ENCODE peak calls at places on chromosomes 11 and 22, in nine cellular contexts. W is HCT116; Z is K562; F is AG09309; T is cardiac muscle cell; X is adipocyte; E is AG04449; C is neuronal stem cell; I is CD8-positive, alpha-beta memory T cell. G is an unnamed sample.

GRCh38 chr11:130705670-130706421 is 210.4 kb downstream of the SNX19 start:
- DNase-seq in C (no peak), E (no peak), Z (no peak), W (no peak), X (peak; percentile 6), T (no peak), I (no peak), F (no peak), G (peak; percentile 39)

GRCh38 chr22:47328550-47329243 is 566.2 kb downstream of the TBC1D22A start:
- DNase-seq in E (peak; percentile 68), X (peak; percentile 88), T (no peak), W (peak; percentile 95), F (peak; percentile 86), Z (peak; percentile 19), C (no peak), I (no peak), G (peak; percentile 9)

GRCh38 chr11:125591659-125592304 is 870 bp upstream of the STT3A start:
- DNase-seq in F (no peak), I (peak; percentile 20), C (no peak), W (no peak), X (peak; percentile 67), E (no peak), T (peak; percentile 51), Z (peak; percentile 35), G (peak; percentile 64)

GRCh38 chr11:12042215-12042676 is 33.8 kb upstream of the DKK3 start:
- DNase-seq in C (no peak), X (peak; percentile 77), F (peak; percentile 96), W (peak; percentile 44), I (no peak), T (no peak), E (peak; percentile 98), Z (no peak), G (peak; percentile 97)

GRCh38 chr22:49752598-49753091 is 75.0 kb downstream of the BRD1 start:
- DNase-seq in E (no peak), C (no peak), F (no peak), I (no peak), Z (no peak), T (no peak), W (no peak), X (no peak), G (no peak)

GRCh38 chr11:126197277-126197939 is 14.0 kb downstream of the RPUSD4 start:
- DNase-seq in I (no peak), F (no peak), C (no peak), W (no peak), X (peak; percentile 24), E (peak; percentile 41), Z (no peak), T (no peak), G (peak; percentile 3)

GRCh38 chr11:1782026-1782696 is 18.4 kb upstream of the CTSD start:
- DNase-seq in Z (no peak), W (no peak), C (no peak), F (no peak), T (no peak), I (no peak), X (no peak), E (no peak), G (no peak)

GRCh38 chr11:73990727-73991126 is 8.1 kb upstream of the UCP2 start:
- DNase-seq in W (no peak), I (no peak), E (no peak), C (no peak), T (no peak), X (no peak), Z (no peak), F (no peak), G (no peak)

GRCh38 chr22:36395922-36396321 is 8.2 kb upstream of the MYH9 start:
- DNase-seq in C (no peak), E (no peak), X (no peak), F (no peak), Z (no peak), W (no peak), T (no peak), I (no peak), G (peak; percentile 99)

GRCh38 chr22:28230682-28231081 is 311.6 kb upstream of the PITPNB start:
- DNase-seq in X (peak; percentile 4), Z (no peak), C (no peak), T (no peak), F (no peak), E (no peak), W (no peak), I (no peak), G (no peak)
- H3K4me3 ChIP-seq in X (peak overlapping the region; percentile 22), Z (no peak overlapping the region), C (no peak overlapping the region), T (no peak overlapping the region), F (no peak overlapping the region), E (no peak overlapping the region), W (no peak overlapping the region), I (no peak overlapping the region), G (no peak overlapping the region)

GRCh38 chr11:64769283-64769682 is 9.1 kb downstream of the SF1 start:
- DNase-seq in T (no peak), E (no peak), I (no peak), X (no peak), Z (no peak), W (no peak), F (no peak), C (no peak), G (no peak)

GRCh38 chr11:64770120-64770519 is 8.2 kb downstream of the SF1 start:
- DNase-seq in E (no peak), W (no peak), I (no peak), Z (no peak), T (no peak), C (no peak), F (no peak), X (no peak), G (no peak)

GRCh38 chr11:64774144-64774543 is 4.2 kb downstream of the SF1 start:
- DNase-seq in W (no peak), F (no peak), Z (no peak), X (no peak), C (no peak), T (no peak), E (no peak), I (no peak), G (no peak)

GRCh38 chr11:64771861-64772260 is 6.5 kb downstream of the SF1 start:
- DNase-seq in T (no peak), E (no peak), I (no peak), C (no peak), W (no peak), Z (no peak), X (no peak), F (no peak), G (no peak)

GRCh38 chr11:64772318-64773018 is 5.9 kb downstream of the SF1 start:
- DNase-seq in F (no peak), I (no peak), X (no peak), C (no peak), W (no peak), Z (no peak), T (no peak), E (no peak), G (no peak)
- H3K4me3 ChIP-seq in F (no peak overlapping the region), I (no peak overlapping the region), X (no peak overlapping the region), C (no peak overlapping the region), W (no peak overlapping the region), Z (no peak overlapping the region), T (no peak overlapping the region), E (no peak overlapping the region), G (no peak overlapping the region)

GRCh38 chr11:58193403-58193802 is 4.5 kb downstream of the OR9Q2 start:
- DNase-seq in T (no peak), W (no peak), X (no peak), I (no peak), Z (no peak), F (no peak), C (no peak), E (no peak), G (no peak)

GRCh38 chr11:58186938-58187337 is 1.9 kb upstream of the OR9Q2 start:
- DNase-seq in X (no peak), C (no peak), W (no peak), T (no peak), E (no peak), F (no peak), Z (no peak), I (no peak), G (no peak)

GRCh38 chr11:58192229-58192628 is 3.4 kb downstream of the OR9Q2 start:
- DNase-seq in X (no peak), C (no peak), T (no peak), E (no peak), F (no peak), W (no peak), Z (no peak), I (no peak), G (peak; percentile 6)

DNA sequence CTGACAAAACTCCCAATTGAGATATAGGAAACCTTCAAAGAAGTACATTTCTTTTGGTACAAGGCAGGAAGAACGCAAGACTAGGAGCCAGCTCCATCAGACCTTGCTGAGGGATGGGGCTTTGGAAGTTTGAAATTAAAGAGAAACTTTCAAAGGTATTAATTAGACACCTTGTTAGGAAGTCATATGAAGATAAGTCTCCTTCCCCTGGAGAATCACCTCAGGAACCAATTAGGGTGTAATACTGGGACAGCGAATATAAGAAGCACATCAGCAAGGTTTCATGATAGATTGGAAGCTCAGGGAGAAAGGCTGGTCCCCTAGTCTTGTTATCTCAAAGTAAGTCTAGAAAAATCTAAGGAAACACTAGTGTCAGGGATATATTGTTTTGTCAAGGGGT is at the start of gene OR9Q2:
- DNase-seq in C (no peak), X (no peak), W (no peak), E (no peak), F (no peak), I (no peak), T (no peak), Z (no peak), G (no peak)
- H3K4me3 ChIP-seq in C (no peak within 1 kb of the TSS), X (no peak within 1 kb of the TSS), W (no peak within 1 kb of the TSS), E (no peak within 1 kb of the TSS), F (no peak within 1 kb of the TSS), I (no peak within 1 kb of the TSS), T (no peak within 1 kb of the TSS), Z (no peak within 1 kb of the TSS), G (no peak within 1 kb of the TSS)

GRCh38 chr11:46267930-46268329 is 9.5 kb upstream of the CREB3L1 start:
- DNase-seq in T (no peak), X (no peak), W (no peak), F (no peak), E (no peak), Z (no peak), I (no peak), C (no peak), G (no peak)

GRCh38 chr11:46271407-46271806 is 6.1 kb upstream of the CREB3L1 start:
- DNase-seq in I (no peak), X (no peak), Z (no peak), F (no peak), W (no peak), E (no peak), C (no peak), T (no peak), G (no peak)

GRCh38 chr11:46271875-46272815 is 5.3 kb upstream of the CREB3L1 start:
- DNase-seq in X (no peak), E (no peak), W (no peak), T (no peak), I (no peak), Z (no peak), C (no peak), F (no peak), G (no peak)

GRCh38 chr11:46272816-46273427 is 4.5 kb upstream of the CREB3L1 start:
- DNase-seq in E (no peak), C (no peak), Z (no peak), F (no peak), W (no peak), X (peak; percentile 74), I (no peak), T (no peak), G (peak; percentile 56)

DNA sequence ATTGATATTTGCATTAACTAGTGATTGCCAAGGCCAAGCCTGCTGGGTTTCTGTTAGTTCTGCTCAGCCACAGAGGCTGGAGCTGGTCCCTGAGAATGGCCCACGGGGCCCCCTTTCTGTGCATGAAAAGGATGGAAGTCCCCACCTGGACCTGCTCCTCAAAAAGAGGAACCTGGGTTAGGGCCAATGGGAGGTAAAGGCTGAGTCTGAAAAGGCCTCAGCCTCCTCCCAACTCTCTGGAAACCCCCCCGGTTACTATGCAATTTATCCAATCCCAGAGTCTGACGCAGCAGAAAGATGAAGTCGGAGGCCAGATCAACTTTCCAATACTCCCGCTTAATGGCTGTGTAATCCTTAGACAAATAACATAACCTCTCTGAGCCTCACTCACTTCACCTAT is 6.8 kb upstream of the CREB3L1 start:
- DNase-seq in F (no peak), E (no peak), W (no peak), T (no peak), I (no peak), X (no peak), C (no peak), Z (no peak), G (no peak)
- H3K4me3 ChIP-seq in F (no peak overlapping the region), E (no peak overlapping the region), W (no peak overlapping the region), T (no peak overlapping the region), I (no peak overlapping the region), X (no peak overlapping the region), C (no peak overlapping the region), Z (no peak overlapping the region), G (no peak overlapping the region)